ENCODE peak calls at places on chromosomes 5 and 9, in six cellular contexts. D is GM12878, P is GM12892, M is K562, U is HepG2, S is H1. Y is an unnamed sample.

GRCh38 chr5:133763744-133764143 is 151.4 kb upstream of the FSTL4 start:
- DNase-seq in D (no peak), P (no peak), M (no peak), U (no peak), S (no peak), Y (no peak)

GRCh38 chr5:34790087-34790486 is 48.9 kb upstream of the TTC23L start:
- DNase-seq in D (no peak), P (no peak), M (no peak), U (no peak), S (no peak), Y (no peak)

GRCh38 chr5:5473224-5473623 is 50.7 kb downstream of the ICE1 start:
- DNase-seq in D (no peak), P (no peak), M (no peak), U (no peak), S (no peak), Y (no peak)

GRCh38 chr9:69168709-69169217 is 5.3 kb upstream of the TJP2 start:
- DNase-seq in D (no peak), P (no peak), M (peak; percentile 65), U (peak; percentile 59), S (peak; percentile 61), Y (peak; percentile 35)

GRCh38 chr5:133952729-133953567 is 15.5 kb downstream of the C5orf15 start:
- DNase-seq in D (no peak), P (no peak), M (no peak), U (no peak), S (no peak), Y (no peak)

GRCh38 chr5:124074500-124074899 is 562.5 kb downstream of the CSNK1G3 start:
- DNase-seq in D (no peak), P (no peak), M (no peak), U (no peak), S (no peak), Y (no peak)

GRCh38 chr9:121783126-121783522 is 131.7 kb downstream of the DAB2IP start:
- DNase-seq in D (no peak), P (peak; percentile 14), M (no peak), U (no peak), S (no peak), Y (no peak)

GRCh38 chr9:27866741-27867140 is 293.5 kb upstream of the C9orf72 start:
- DNase-seq in D (no peak), P (no peak), M (no peak), U (no peak), S (no peak), Y (no peak)

GRCh38 chr9:95175523-95175922 is 142.0 kb downstream of the FANCC start:
- DNase-seq in D (no peak), P (no peak), M (no peak), U (no peak), S (no peak), Y (no peak)

GRCh38 chr5:120293796-120294195 is 170.3 kb upstream of the PRR16 start:
- DNase-seq in D (no peak), P (no peak), M (no peak), U (no peak), S (no peak), Y (no peak)

GRCh38 chr9:98149422-98149821 is 30.4 kb upstream of the TRIM14 start:
- DNase-seq in D (no peak), P (no peak), M (no peak), U (no peak), S (no peak), Y (no peak)

GRCh38 chr5:128825826-128826225 is 139.5 kb upstream of the SLC27A6 start:
- DNase-seq in D (no peak), P (no peak), M (no peak), U (no peak), S (no peak), Y (no peak)

GRCh38 chr5:62206150-62206829 is 99.7 kb upstream of the KIF2A start:
- DNase-seq in D (no peak), P (no peak), M (peak; percentile 58), U (peak; percentile 18), S (no peak), Y (no peak)

GRCh38 chr5:115375922-115376321 is 79.5 kb upstream of the CCDC112 start:
- DNase-seq in D (no peak), P (no peak), M (peak; percentile 8), U (peak; percentile 4), S (no peak), Y (no peak)

GRCh38 chr5:150601774-150602345 is 38.6 kb upstream of the SYNPO start:
- DNase-seq in D (no peak), P (no peak), M (no peak), U (no peak), S (no peak), Y (no peak)

GRCh38 chr5:6780802-6781391 is 67.7 kb downstream of the TENT4A start:
- DNase-seq in D (no peak), P (no peak), M (peak; percentile 77), U (peak; percentile 16), S (no peak), Y (no peak)

GRCh38 chr5:114308508-114308907 is 53.4 kb upstream of the KCNN2 start:
- DNase-seq in D (no peak), P (no peak), M (no peak), U (no peak), S (no peak), Y (no peak)

GRCh38 chr9:86324308-86324707 is 29.9 kb downstream of the TUT7 start:
- DNase-seq in D (no peak), P (no peak), M (no peak), U (no peak), S (no peak), Y (no peak)

GRCh38 chr9:76216161-76216649 is 178.0 kb downstream of the RFK start:
- DNase-seq in D (no peak), P (no peak), M (no peak), U (no peak), S (no peak), Y (no peak)

GRCh38 chr5:93578179-93578812 is 2.7 kb downstream of the NR2F1-AS1 start:
- DNase-seq in D (no peak), P (no peak), M (no peak), U (no peak), S (no peak), Y (no peak)

GRCh38 chr9:21883642-21884041 is 81.2 kb downstream of the MTAP start:
- DNase-seq in D (no peak), P (no peak), M (no peak), U (no peak), S (no peak), Y (no peak)

GRCh38 chr5:68730220-68731010 is 363.4 kb upstream of the SLC30A5 start:
- DNase-seq in D (no peak), P (no peak), M (peak; percentile 38), U (no peak), S (no peak), Y (no peak)

GRCh38 chr9:95822583-95823431 is 52.7 kb upstream of the ERCC6L2 start:
- DNase-seq in D (peak; percentile 84), P (peak; percentile 47), M (no peak), U (no peak), S (no peak), Y (peak; percentile 48)

GRCh38 chr5:90022711-90023053 is 386.9 kb downstream of the CETN3 start:
- DNase-seq in D (no peak), P (no peak), M (no peak), U (no peak), S (no peak), Y (no peak)

GRCh38 chr5:111719773-111720172 is 37.2 kb downstream of the NREP start:
- DNase-seq in D (no peak), P (no peak), M (no peak), U (peak; percentile 54), S (no peak), Y (no peak)

GRCh38 chr5:42970636-42971559 is 69.2 kb downstream of the ANXA2R start:
- DNase-seq in D (no peak), P (no peak), M (peak; percentile 30), U (no peak), S (peak; percentile 84), Y (no peak)

GRCh38 chr9:35070823-35071813 is 1.3 kb downstream of the VCP start:
- DNase-seq in D (no peak), P (no peak), M (peak; percentile 17), U (no peak), S (no peak), Y (no peak)

GRCh38 chr5:158840193-158840592 is 259.5 kb downstream of the EBF1 start:
- DNase-seq in D (no peak), P (no peak), M (no peak), U (no peak), S (no peak), Y (no peak)

GRCh38 chr5:158839638-158840037 is 260.1 kb downstream of the EBF1 start:
- DNase-seq in D (no peak), P (no peak), M (no peak), U (no peak), S (no peak), Y (no peak)

GRCh38 chr5:158838788-158839187 is 260.9 kb downstream of the EBF1 start:
- DNase-seq in D (no peak), P (no peak), M (no peak), U (no peak), S (no peak), Y (no peak)

GRCh38 chr5:158841481-158841880 is 258.2 kb downstream of the EBF1 start:
- DNase-seq in D (no peak), P (no peak), M (no peak), U (no peak), S (no peak), Y (no peak)

GRCh38 chr5:158837908-158838307 is 261.8 kb downstream of the EBF1 start:
- DNase-seq in D (no peak), P (no peak), M (no peak), U (no peak), S (no peak), Y (no peak)
- TF ChIP-seq TAF1 in D (no peak), P (no peak), M (no peak), U (no peak), S (no peak), Y (no peak)

DNA sequence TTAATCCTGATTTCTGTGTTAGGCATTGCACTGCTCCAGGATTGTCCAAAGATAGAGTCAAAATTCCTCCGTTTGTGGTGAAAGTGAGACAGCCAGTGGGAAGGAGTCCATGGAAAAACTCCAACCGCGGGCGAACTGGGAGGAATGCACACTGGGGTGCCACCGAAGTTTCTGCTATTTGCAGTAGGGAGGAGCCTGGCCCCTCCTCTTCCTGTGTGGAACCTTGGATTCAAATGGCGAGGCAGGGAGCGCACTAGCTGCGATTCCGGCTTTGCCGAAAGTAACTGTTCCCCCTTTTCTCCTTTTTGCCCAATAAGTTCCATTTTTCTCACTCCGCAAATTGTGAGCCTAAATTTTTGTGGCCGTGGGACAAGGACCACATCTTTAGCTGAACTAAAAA is 9.3 kb downstream of the BAAT start:
- DNase-seq in D (no peak), P (no peak), M (no peak), U (no peak), S (peak; percentile 49), Y (no peak)
- TF ChIP-seq POLR2A in D (no peak), P (no peak), M (no peak), U (no peak), S (no peak), Y (no peak)

DNA sequence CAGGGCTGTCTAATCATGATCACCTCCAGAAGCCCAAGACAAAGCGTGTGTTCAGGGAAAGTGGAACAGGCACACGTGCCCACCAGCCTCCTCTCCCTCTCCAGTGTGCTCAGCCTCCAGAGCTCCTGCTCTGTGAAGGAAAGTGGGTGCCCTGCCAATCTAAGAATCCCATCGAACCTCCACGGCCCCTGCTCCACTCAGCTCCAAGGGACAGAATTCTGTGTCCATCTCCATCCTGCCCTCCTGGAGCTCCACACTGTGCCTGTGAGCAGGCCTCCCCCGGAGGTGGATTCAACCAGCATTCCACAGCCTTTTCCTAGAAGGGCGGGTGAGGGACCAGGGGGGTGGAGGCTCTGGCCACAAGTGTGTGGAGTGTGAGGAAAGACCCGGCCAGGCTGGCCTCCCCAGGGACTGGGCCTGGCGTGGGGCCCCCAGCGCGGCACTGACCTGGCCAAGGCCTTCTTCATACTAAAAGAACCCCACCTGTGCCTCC is 6.0 kb downstream of the EEIG1 start:
- DNase-seq in D (no peak), P (no peak), M (no peak), U (no peak), S (no peak), Y (no peak)
- TF ChIP-seq POLR2AphosphoS5 in D (no peak), P (no peak), M (no peak), U (no peak), S (no peak), Y (no peak)

GRCh38 chr9:116464987-116465571 is 222.0 kb upstream of the TRIM32 start:
- DNase-seq in D (no peak), P (no peak), M (peak; percentile 97), U (no peak), S (no peak), Y (no peak)
- TF ChIP-seq TAF1 in D (no peak), P (no peak), M (peak; percentile 61), U (no peak), S (no peak), Y (no peak)

Y was measured in GM12891.